ENCODE peak calls at places on chromosome 2, in five cellular contexts. W is HCEC 1CT; L is H7; A is activated T-helper 1 cell treated with anti-CD3 and anti-CD28 coated beads, Interleukin-2, amount 50 U/mL, for 16 hours; O is left colon. P is an unnamed sample.
A peak's percentile ranks its signal among the peaks of the same experiment; 100 is the strongest.

GRCh38 chr2:214604861-214605260 is 194.0 kb downstream of the VWC2L start:
- DNase-seq in W (peak; percentile 83), L (no peak), A (no peak), O (no peak), P (peak; percentile 34)

GRCh38 chr2:169693344-169693743 is 861 bp downstream of the CFAP210 start:
- DNase-seq in L (no peak), W (no peak), O (no peak), A (no peak), P (no peak)

GRCh38 chr2:88067189-88067588 is 436 bp upstream of the SMYD1 start:
- DNase-seq in A (no peak), W (no peak), L (no peak), O (no peak), P (peak; percentile 98)

GRCh38 chr2:187541086-187542085 is 12.8 kb downstream of the TFPI start:
- DNase-seq in A (no peak), L (no peak), W (peak; percentile 96), O (no peak), P (peak; percentile 99)

GRCh38 chr2:102018823-102019445 is 27.2 kb downstream of the IL1R2 start:
- DNase-seq in A (no peak), O (no peak), W (peak; percentile 64), L (no peak), P (peak; percentile 69)

GRCh38 chr2:37653093-37653492 is 18.3 kb downstream of the CDC42EP3 start:
- DNase-seq in O (no peak), W (no peak), L (no peak), A (no peak), P (no peak)

GRCh38 chr2:208266641-208267335 is 733 bp downstream of the PIKFYVE start:
- DNase-seq in O (no peak), A (no peak), L (no peak), W (peak; percentile 37), P (no peak)

GRCh38 chr2:80624062-80624461 is 319.5 kb upstream of the LRRTM1 start:
- DNase-seq in O (no peak), A (no peak), W (no peak), L (no peak), P (no peak)

GRCh38 chr2:149921911-149922616 is 334.5 kb upstream of the MMADHC start:
- DNase-seq in A (no peak), W (no peak), L (no peak), O (no peak), P (peak; percentile 65)

GRCh38 chr2:158544998-158545397 is 88.2 kb downstream of the PKP4 start:
- DNase-seq in O (no peak), L (no peak), W (no peak), A (no peak), P (no peak)

GRCh38 chr2:157361526-157361925 is 35.9 kb upstream of the ERMN start:
- DNase-seq in W (no peak), O (no peak), L (no peak), A (no peak), P (no peak)

GRCh38 chr2:230414302-230414701 is 1.7 kb upstream of the SP100 start:
- DNase-seq in W (no peak), L (no peak), A (no peak), O (no peak), P (no peak)

GRCh38 chr2:238350150-238350549 is 29.8 kb downstream of the TRAF3IP1 start:
- DNase-seq in A (no peak), L (no peak), O (no peak), W (no peak), P (no peak)

GRCh38 chr2:167869200-167869599 is 378.2 kb downstream of the STK39 start:
- DNase-seq in W (no peak), O (no peak), L (peak; percentile 46), A (no peak), P (no peak)

GRCh38 chr2:82740527-82740926 is 1718.6 kb downstream of the SUCLG1 start:
- DNase-seq in W (no peak), L (peak; percentile 13), O (no peak), A (no peak), P (no peak)

GRCh38 chr2:196638765-196639164 is 750 bp upstream of the CCDC150 start:
- DNase-seq in L (no peak), W (no peak), A (no peak), O (no peak), P (no peak)

GRCh38 chr2:5409925-5410360 is 282.2 kb upstream of the SOX11 start:
- DNase-seq in A (no peak), O (no peak), W (no peak), L (no peak), P (no peak)

GRCh38 chr2:55962910-55963309 is 39.3 kb upstream of the EFEMP1 start:
- DNase-seq in O (no peak), W (no peak), L (no peak), A (no peak), P (no peak)

GRCh38 chr2:44098050-44098449 is 70.6 kb upstream of the PPM1B start:
- DNase-seq in L (no peak), A (no peak), O (no peak), W (no peak), P (no peak)

GRCh38 chr2:108621087-108621559 is 86.9 kb downstream of the LIMS1 start:
- DNase-seq in O (peak; percentile 58), W (no peak), L (no peak), A (peak; percentile 58), P (no peak)

GRCh38 chr2:126399001-126399400 is 257.0 kb upstream of the GYPC start:
- DNase-seq in O (no peak), L (no peak), A (no peak), W (no peak), P (no peak)

GRCh38 chr2:110746586-110747521 is 14.5 kb downstream of the ACOXL start:
- DNase-seq in A (no peak), W (no peak), L (no peak), O (no peak), P (no peak)

P was measured in LHCN-M2.